ENCODE peak calls at places on chromosomes 3 and 15, in five cellular contexts. H is EL; V is stimulated activated CD8-positive, alpha-beta memory T cell treated with anti-CD3 and anti-CD28 coated beads, Interleukin-4, amount 100 ng/mL, for 24 hours; S is amniotic stem cell; A is GM12865. X is an unnamed sample.

GRCh38 chr15:67807141-67807540 is 18.2 kb upstream of the SKOR1 start:
- DNase-seq in H (no peak), V (no peak), S (no peak), A (no peak), X (no peak)

GRCh38 chr3:59425942-59426341 is 376.1 kb upstream of the CFAP20DC start:
- DNase-seq in H (no peak), V (peak; percentile 40), S (no peak), A (peak; percentile 59), X (no peak)

GRCh38 chr15:67840747-67841634 is 1.1 kb upstream of the RNU6-1 start:
- DNase-seq in H (peak; percentile 53), V (no peak), S (no peak), A (peak; percentile 50), X (peak; percentile 77)

GRCh38 chr15:93150910-93151309 is 61.9 kb upstream of the RGMA start:
- DNase-seq in H (no peak), V (no peak), S (no peak), A (no peak), X (no peak)

GRCh38 chr15:38002883-38003477 is 68.5 kb downstream of the TMCO5A start:
- DNase-seq in H (peak; percentile 74), V (no peak), S (no peak), A (peak; percentile 84), X (peak; percentile 64)

GRCh38 chr15:58302832-58303231 is 129.0 kb upstream of the LIPC start:
- DNase-seq in H (no peak), V (no peak), S (no peak), A (no peak), X (no peak)

GRCh38 chr15:77831989-77832388 is 199.3 kb upstream of the LINGO1 start:
- DNase-seq in H (no peak), V (no peak), S (no peak), A (no peak), X (no peak)

GRCh38 chr3:66393486-66394260 is 107.1 kb downstream of the LRIG1 start:
- DNase-seq in H (no peak), V (no peak), S (no peak), A (peak; percentile 81), X (no peak)

GRCh38 chr3:138113309-138113708 is 2.1 kb downstream of the DZIP1L start:
- DNase-seq in H (no peak), V (no peak), S (no peak), A (no peak), X (no peak)

GRCh38 chr15:71237456-71238188 is 122.4 kb downstream of the THSD4 start:
- DNase-seq in H (peak; percentile 93), V (no peak), S (peak; percentile 36), A (no peak), X (peak; percentile 93)

GRCh38 chr15:38144921-38145320 is 107.7 kb upstream of the SPRED1 start:
- DNase-seq in H (peak; percentile 34), V (no peak), S (no peak), A (no peak), X (no peak)

GRCh38 chr3:30694668-30695067 is 88.3 kb downstream of the TGFBR2 start:
- DNase-seq in H (no peak), V (no peak), S (no peak), A (no peak), X (no peak)

GRCh38 chr3:52846427-52846983 is 11.7 kb upstream of the MUSTN1 start:
- DNase-seq in H (no peak), V (no peak), S (no peak), A (peak; percentile 33), X (no peak)

GRCh38 chr15:36877796-36878744 is 222.3 kb downstream of the MEIS2 start:
- DNase-seq in H (no peak), V (no peak), S (no peak), A (peak; percentile 40), X (no peak)

GRCh38 chr3:166211451-166211850 is 374.2 kb upstream of the BCHE start:
- DNase-seq in H (no peak), V (no peak), S (no peak), A (no peak), X (no peak)

GRCh38 chr3:13524979-13525669 is 23.8 kb upstream of the FBLN2 start:
- DNase-seq in H (no peak), V (no peak), S (no peak), A (no peak), X (peak; percentile 46)

GRCh38 chr15:50463423-50464358 is 39.5 kb downstream of the USP8 start:
- DNase-seq in H (peak; percentile 36), V (no peak), S (no peak), A (no peak), X (peak; percentile 21)

GRCh38 chr3:66302288-66302687 is 81.5 kb downstream of the SLC25A26 start:
- DNase-seq in H (no peak), V (no peak), S (no peak), A (peak; percentile 50), X (no peak)

GRCh38 chr15:89958107-89958805 is 42.9 kb upstream of the ZNF710 start:
- DNase-seq in H (no peak), V (no peak), S (no peak), A (no peak), X (no peak)

GRCh38 chr15:31326729-31327673 is at the start of gene KLF13:
- DNase-seq in H (no peak), V (no peak), S (peak; percentile 27), A (no peak), X (peak; percentile 83)

GRCh38 chr15:70072479-70072878 is 25.2 kb downstream of the TLE3 start:
- DNase-seq in H (no peak), V (no peak), S (no peak), A (peak; percentile 21), X (no peak)

GRCh38 chr3:150238995-150239612 is 169.0 kb upstream of the TSC22D2 start:
- DNase-seq in H (no peak), V (no peak), S (no peak), A (no peak), X (no peak)

GRCh38 chr3:150925751-150926201 is 20.5 kb upstream of the MINDY4B start:
- DNase-seq in H (peak; percentile 25), V (peak; percentile 41), S (no peak), A (peak; percentile 62), X (peak; percentile 46)

GRCh38 chr3:43689166-43689565 is 1.6 kb upstream of the ABHD5 start:
- DNase-seq in H (no peak), V (no peak), S (no peak), A (no peak), X (no peak)

GRCh38 chr3:77746892-77747291 is 707.0 kb downstream of the ROBO2 start:
- DNase-seq in H (no peak), V (no peak), S (no peak), A (no peak), X (no peak)

GRCh38 chr3:55341502-55342031 is 145.5 kb downstream of the WNT5A start:
- DNase-seq in H (peak; percentile 27), V (no peak), S (no peak), A (no peak), X (peak; percentile 67)

GRCh38 chr15:84937144-84937543 is 44.5 kb upstream of the PDE8A start:
- DNase-seq in H (no peak), V (no peak), S (no peak), A (no peak), X (no peak)

GRCh38 chr15:89002281-89002761 is 85.9 kb upstream of the ABHD2 start:
- DNase-seq in H (peak; percentile 82), V (no peak), S (no peak), A (peak; percentile 80), X (peak; percentile 89)

X was measured in AG20443.